ENCODE peak calls at places on chromosomes 1 and 21, in six cellular contexts. L is ELR, I is NCI-H446 treated with DMSO at 0.1 percent for 48 hours, V is HepG2, Y is posterior cingulate gyrus, G is fibroblast of pulmonary artery. A is an unnamed sample.

GRCh38 chr1:207918016-207918415 is 7.1 kb upstream of the CD34 start:
- DNase-seq in L (no peak), I (no peak), V (no peak), Y (no peak), G (no peak), A (no peak)

GRCh38 chr1:199157494-199157893 is 518.7 kb downstream of the PTPRC start:
- DNase-seq in L (peak; percentile 21), I (peak; percentile 63), V (no peak), Y (no peak), G (peak; percentile 35), A (no peak)

GRCh38 chr21:9737871-9738520 is 783.4 kb upstream of the TPTE start:
- DNase-seq in L (no peak), I (no peak), V (no peak), Y (no peak), G (no peak), A (no peak)

GRCh38 chr1:47231314-47232186 is 475 bp downstream of the TAL1 start:
- DNase-seq in L (peak; percentile 22), I (no peak), V (no peak), Y (no peak), G (peak; percentile 57), A (peak; percentile 29)

GRCh38 chr1:224192082-224192786 is 9.2 kb downstream of the DEGS1 start:
- DNase-seq in L (no peak), I (no peak), V (no peak), Y (no peak), G (no peak), A (no peak)

GRCh38 chr1:24293392-24294227 is 25.5 kb upstream of the GRHL3 start:
- DNase-seq in L (no peak), I (no peak), V (no peak), Y (no peak), G (no peak), A (no peak)

GRCh38 chr1:219066631-219067349 is 106.9 kb upstream of the LYPLAL1 start:
- DNase-seq in L (peak; percentile 68), I (no peak), V (no peak), Y (no peak), G (peak; percentile 82), A (no peak)

GRCh38 chr1:117690230-117690629 is 84.4 kb downstream of the TENT5C start:
- DNase-seq in L (no peak), I (no peak), V (no peak), Y (no peak), G (no peak), A (no peak)

GRCh38 chr1:41658444-41659158 is 174.1 kb upstream of the EDN2 start:
- DNase-seq in L (no peak), I (no peak), V (no peak), Y (no peak), G (no peak), A (peak; percentile 14)

GRCh38 chr21:25503981-25504380 is 103.3 kb downstream of the MRPL39 start:
- DNase-seq in L (no peak), I (no peak), V (no peak), Y (no peak), G (no peak), A (no peak)

GRCh38 chr1:152347116-152347728 is 12.6 kb downstream of the FLG2 start:
- DNase-seq in L (peak; percentile 71), I (peak; percentile 38), V (peak; percentile 50), Y (no peak), G (peak; percentile 70), A (no peak)

GRCh38 chr1:151985768-151986167 is 7.9 kb downstream of the S100A10 start:
- DNase-seq in L (no peak), I (no peak), V (no peak), Y (no peak), G (no peak), A (no peak)

GRCh38 chr1:9867408-9868243 is 42.4 kb downstream of the CTNNBIP1 start:
- DNase-seq in L (peak; percentile 73), I (peak; percentile 48), V (peak; percentile 46), Y (peak; percentile 78), G (peak; percentile 74), A (peak; percentile 79)

GRCh38 chr1:38055965-38056364 is 9.4 kb upstream of the POU3F1 start:
- DNase-seq in L (no peak), I (no peak), V (no peak), Y (no peak), G (no peak), A (no peak)

GRCh38 chr1:29197590-29197924 is 15.9 kb upstream of the SRSF4 start:
- DNase-seq in L (peak; percentile 67), I (no peak), V (peak; percentile 60), Y (no peak), G (peak; percentile 57), A (no peak)

GRCh38 chr1:40856656-40857302 is 5.4 kb downstream of the CITED4 start:
- DNase-seq in L (no peak), I (no peak), V (no peak), Y (no peak), G (no peak), A (no peak)

GRCh38 chr1:77958391-77958790 is 20.5 kb downstream of the FUBP1 start:
- DNase-seq in L (no peak), I (no peak), V (no peak), Y (no peak), G (no peak), A (no peak)

GRCh38 chr21:34305605-34306235 is 58.1 kb upstream of the KCNE2 start:
- DNase-seq in L (no peak), I (no peak), V (no peak), Y (no peak), G (no peak), A (no peak)